ENCODE peak calls at places on chromosomes 3 and 15, in four cellular contexts. Z is SK-N-SH; W is CD8-positive, alpha-beta T cell; J is heart left ventricle. I is an unnamed sample.

GRCh38 chr3:188486126-188486525 is 332.2 kb downstream of the LPP start:
- DNase-seq in Z (no peak), W (no peak), J (no peak), I (no peak)

GRCh38 chr3:170154084-170154483 is 27.4 kb downstream of the PHC3 start:
- DNase-seq in Z (no peak), W (no peak), J (no peak), I (no peak)

GRCh38 chr3:186221733-186222378 is 113.0 kb upstream of the ETV5 start:
- DNase-seq in Z (no peak), W (no peak), J (no peak), I (no peak)

GRCh38 chr15:57654136-57654845 is 52.2 kb upstream of the POLR2M start:
- DNase-seq in Z (no peak), W (no peak), J (no peak), I (no peak)

GRCh38 chr3:8964436-8965370 is 1.4 kb upstream of the RAD18 start:
- DNase-seq in Z (no peak), W (no peak), J (no peak), I (no peak)

GRCh38 chr3:17489139-17489538 is 253.3 kb downstream of the TBC1D5 start:
- DNase-seq in Z (no peak), W (no peak), J (no peak), I (no peak)

GRCh38 chr3:64693031-64693430 is 5.2 kb upstream of the ADAMTS9 start:
- DNase-seq in Z (no peak), W (no peak), J (no peak), I (no peak)

GRCh38 chr3:187743195-187744141 is 1.8 kb downstream of the BCL6 start:
- DNase-seq in Z (no peak), W (peak), J (peak), I (peak)

GRCh38 chr3:123447749-123448502 is 964 bp downstream of the ADCY5 start:
- DNase-seq in Z (peak), W (no peak), J (peak), I (peak)

GRCh38 chr3:96994995-96995394 is 180.6 kb downstream of the EPHA6 start:
- DNase-seq in Z (no peak), W (no peak), J (no peak), I (no peak)

DNA sequence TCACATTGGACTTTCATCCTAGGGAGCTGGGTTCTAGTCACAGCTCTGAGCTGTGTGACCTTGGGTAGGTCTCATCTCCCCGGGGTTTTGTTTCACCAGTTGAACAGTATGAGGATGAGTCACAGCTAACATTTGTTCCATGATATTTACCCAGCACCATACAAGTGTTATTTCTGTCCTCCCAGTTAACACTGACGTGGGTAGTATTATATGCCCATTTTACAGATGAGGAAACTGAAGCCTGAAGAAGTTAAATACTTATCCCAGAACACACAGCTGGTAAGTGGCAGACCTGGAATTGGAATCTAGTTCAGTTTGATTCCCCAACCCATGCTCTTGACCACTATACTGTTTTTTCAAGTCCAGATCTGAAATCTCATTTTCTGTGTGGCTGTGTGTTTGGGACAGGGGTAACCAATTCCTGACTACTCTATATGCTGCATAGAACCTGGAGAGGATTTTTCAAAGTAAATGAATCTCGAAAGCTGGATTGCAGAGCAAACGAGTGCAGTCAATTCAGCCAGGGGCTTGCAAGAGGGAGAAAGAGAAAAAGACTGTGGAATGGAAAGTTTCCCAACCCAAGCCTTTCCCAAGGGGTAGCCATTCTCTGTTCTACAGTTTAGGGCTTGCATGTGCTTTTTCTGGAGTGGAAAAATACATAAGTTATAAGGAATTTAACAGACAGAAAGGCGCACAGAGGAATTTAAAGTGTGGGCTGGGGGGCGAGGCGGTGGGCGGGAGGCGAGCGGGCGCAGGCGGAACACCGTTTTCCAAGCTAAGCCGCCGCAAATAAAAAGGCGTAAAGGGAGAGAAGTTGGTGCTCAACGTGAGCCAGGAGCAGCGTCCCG is 684 bp upstream of the RARB start:
- DNase-seq in Z (peak), W (no peak), J (no peak), I (no peak)
- H3K4me3 ChIP-seq in Z (peak), W (no peak), J (peak), I (peak)

GRCh38 chr3:42510325-42510724 is 7.9 kb downstream of the VIPR1 start:
- DNase-seq in Z (no peak), W (no peak), J (no peak), I (no peak)
- H3K27ac ChIP-seq in Z (no peak), W (no peak), J (no peak), I (peak)

GRCh38 chr3:15606434-15606891 is 4.9 kb downstream of the BTD start:
- DNase-seq in Z (no peak), W (no peak), J (no peak), I (no peak)

GRCh38 chr3:15602146-15602536 is 596 bp downstream of the BTD start:
- DNase-seq in Z (peak), W (no peak), J (no peak), I (no peak)

GRCh38 chr3:15601046-15601398 is 347 bp downstream of the HACL1 start:
- DNase-seq in Z (no peak), W (no peak), J (no peak), I (no peak)

GRCh38 chr3:15595955-15596354 is 5.4 kb downstream of the HACL1 start:
- DNase-seq in Z (no peak), W (no peak), J (no peak), I (no peak)

GRCh38 chr3:15601399-15602145 is at the start of the genes BTD and HACL1:
- DNase-seq in Z (peak), W (peak), J (peak), I (peak)
- TF ChIP-seq CTCF in Z (peak), W (peak), J (no peak), I (no peak)

DNA sequence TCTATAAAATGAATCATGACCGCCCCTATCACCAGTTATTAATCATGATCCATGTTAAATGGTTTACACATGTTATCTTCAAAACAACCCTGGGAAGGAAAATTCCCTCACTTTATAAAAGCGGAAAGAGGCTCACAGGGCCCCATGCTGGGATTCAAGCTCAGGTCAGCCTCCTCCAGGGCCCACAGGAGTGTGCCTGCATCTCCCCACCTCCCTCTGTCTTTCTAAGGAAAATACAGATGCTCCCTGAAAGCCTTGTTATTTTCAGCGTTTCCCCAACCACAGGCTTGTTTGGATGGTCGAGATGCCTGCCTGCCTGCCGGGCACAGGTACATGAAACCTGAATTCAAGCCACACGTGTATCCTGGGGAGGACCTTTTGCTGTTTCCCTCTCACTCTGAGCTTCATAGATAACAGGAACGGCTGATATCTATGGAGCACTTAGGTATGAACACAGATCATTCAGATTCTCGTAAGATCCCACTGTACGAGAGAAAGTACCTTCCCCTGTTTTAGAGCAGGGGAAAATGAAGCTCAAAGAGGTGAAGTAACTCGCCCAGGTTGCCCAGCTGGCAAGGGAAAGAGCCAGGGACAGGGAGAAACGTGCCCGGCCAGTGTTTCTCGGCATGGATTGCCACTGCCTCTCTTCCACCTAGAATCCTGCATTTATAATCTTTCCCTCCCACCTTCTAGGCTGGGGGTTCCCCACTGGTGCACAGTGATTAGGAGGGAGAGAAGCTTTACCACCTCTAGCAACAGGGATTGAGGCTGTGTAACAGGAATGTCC is 39.2 kb downstream of the EHD4 start:
- DNase-seq in Z (no peak), W (no peak), J (no peak), I (no peak)
- H3K4me3 ChIP-seq in Z (no peak), W (no peak), J (no peak), I (no peak)

GRCh38 chr15:31335991-31336942 is 9.6 kb downstream of the KLF13 start:
- DNase-seq in Z (no peak), W (no peak), J (no peak), I (peak)
- H3K27ac ChIP-seq in Z (no peak), W (no peak), J (peak), I (peak)

GRCh38 chr15:55914446-55914845 is 79.0 kb downstream of the NEDD4 start:
- DNase-seq in Z (no peak), W (no peak), J (no peak), I (no peak)

GRCh38 chr15:55915221-55915620 is 78.2 kb downstream of the NEDD4 start:
- DNase-seq in Z (no peak), W (no peak), J (no peak), I (no peak)

GRCh38 chr15:55917881-55918296 is 75.5 kb downstream of the NEDD4 start:
- DNase-seq in Z (peak), W (no peak), J (no peak), I (no peak)

GRCh38 chr15:55916666-55917409 is 76.6 kb downstream of the NEDD4 start:
- DNase-seq in Z (no peak), W (no peak), J (no peak), I (no peak)

DNA sequence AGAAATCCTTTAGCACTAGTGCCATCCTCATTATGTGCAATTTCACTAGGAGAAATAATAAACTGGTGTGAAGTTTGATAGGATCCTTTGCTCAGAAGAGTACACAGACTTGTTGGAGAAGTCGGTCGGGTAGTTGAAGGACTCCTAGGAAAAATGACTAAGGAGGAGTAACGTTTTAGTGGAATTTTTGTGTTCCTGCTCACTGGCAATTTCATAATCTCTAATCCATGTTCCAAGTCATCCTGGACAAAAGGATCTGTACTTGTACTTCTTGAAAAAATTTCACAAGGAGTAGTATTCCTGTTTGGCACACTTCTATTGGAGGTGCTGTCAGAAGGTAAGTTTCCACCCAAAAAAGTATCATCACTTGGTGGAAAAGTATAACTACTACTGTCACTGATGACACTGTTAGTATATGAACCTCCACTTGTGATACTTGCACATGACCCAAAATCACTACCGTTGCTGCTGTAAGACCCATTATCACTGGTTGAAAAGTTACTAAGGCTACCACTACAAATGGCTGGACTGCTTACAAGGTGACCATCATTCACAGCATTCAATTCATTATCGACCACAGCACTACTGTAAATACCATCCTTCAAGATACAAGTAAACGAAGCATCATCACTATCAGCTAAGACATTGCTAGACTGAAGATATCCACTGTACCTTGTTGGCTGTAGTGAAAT is 77.4 kb downstream of the NEDD4 start:
- DNase-seq in Z (no peak), W (no peak), J (no peak), I (no peak)
- TF ChIP-seq CTCF in Z (no peak), W (no peak), J (no peak), I (no peak)

GRCh38 chr3:148329481-148330220 is 368.1 kb upstream of the AGTR1 start:
- DNase-seq in Z (no peak), W (no peak), J (no peak), I (no peak)

GRCh38 chr3:148333091-148333490 is 364.6 kb upstream of the AGTR1 start:
- DNase-seq in Z (no peak), W (no peak), J (no peak), I (no peak)

GRCh38 chr3:148330486-148330885 is 367.2 kb upstream of the AGTR1 start:
- DNase-seq in Z (no peak), W (no peak), J (no peak), I (no peak)

GRCh38 chr3:148332509-148332908 is 365.2 kb upstream of the AGTR1 start:
- DNase-seq in Z (no peak), W (no peak), J (no peak), I (no peak)

DNA sequence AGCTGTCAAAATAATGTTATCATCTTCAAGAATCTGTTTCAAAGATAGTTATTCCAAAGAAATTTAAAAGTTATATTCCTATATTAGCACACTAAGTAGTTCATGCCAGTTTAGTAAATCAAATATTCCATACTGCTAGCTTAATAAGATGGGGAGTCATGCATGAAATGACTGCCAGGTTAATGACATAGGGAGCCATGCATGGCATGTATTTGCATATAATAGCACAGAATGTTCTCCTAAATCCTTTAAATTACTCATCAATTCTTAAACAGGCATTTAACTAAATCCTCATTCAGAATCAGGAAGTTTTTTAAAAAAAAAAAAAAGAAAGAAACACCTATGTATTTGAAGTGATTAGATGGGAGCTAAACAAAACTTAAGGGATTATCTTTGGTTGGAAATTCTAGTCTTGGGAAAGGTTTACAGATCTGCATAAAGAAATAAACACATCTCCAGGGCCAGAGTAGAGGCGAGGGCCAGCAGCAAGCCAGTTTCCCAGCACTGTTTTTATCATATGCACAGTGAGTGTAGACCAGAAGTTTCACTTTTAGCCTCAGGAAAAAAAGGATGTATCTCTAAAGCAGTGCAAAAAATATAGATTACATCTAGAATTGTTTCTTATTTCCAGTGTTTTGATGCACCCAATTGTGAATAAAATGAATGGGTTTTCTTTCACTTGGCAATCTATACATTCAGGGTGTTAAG is 366.4 kb upstream of the AGTR1 start:
- DNase-seq in Z (no peak), W (no peak), J (no peak), I (no peak)
- H3K4me3 ChIP-seq in Z (no peak), W (no peak), J (no peak), I (no peak)

GRCh38 chr3:33317963-33318708 is 40.9 kb downstream of the FBXL2 start:
- DNase-seq in Z (no peak), W (no peak), J (no peak), I (no peak)
- H3K27ac ChIP-seq in Z (peak), W (no peak), J (no peak), I (no peak)